ENCODE peak calls at places on chromosomes 5 and 9, in six cellular contexts. V, B, I, D, K and J are unnamed samples.

GRCh38 chr5:112757468-112758208 is 20.0 kb downstream of the APC start:
- DNase-seq in D (no peak), I (no peak), B (no peak), K (peak; percentile 8), V (no peak), J (no peak)

GRCh38 chr5:100424787-100425186 is 110.4 kb upstream of the FAM174A start:
- DNase-seq in K (no peak), V (no peak), D (no peak), I (no peak), B (no peak), J (no peak)

GRCh38 chr9:38641985-38642864 is 21.8 kb upstream of the ANKRD18A start:
- DNase-seq in I (no peak), B (no peak), K (no peak), V (no peak), D (no peak), J (peak; percentile 8)

GRCh38 chr9:121185178-121185745 is 16.4 kb downstream of the RAB14 start:
- DNase-seq in V (no peak), I (no peak), D (no peak), K (no peak), B (no peak), J (no peak)

GRCh38 chr9:80516678-80517077 is 944.9 kb downstream of the TLE4 start:
- DNase-seq in D (no peak), V (no peak), K (no peak), B (no peak), I (no peak), J (no peak)

GRCh38 chr9:4080889-4081548 is 218.8 kb downstream of the GLIS3 start:
- DNase-seq in D (no peak), V (no peak), I (no peak), B (no peak), K (no peak), J (no peak)

GRCh38 chr9:128122809-128123175 is 4.7 kb downstream of the PTGES2 start:
- DNase-seq in K (no peak), I (no peak), D (peak; percentile 18), B (no peak), V (no peak), J (no peak)

GRCh38 chr5:136193396-136193935 is 504 bp upstream of the SMIM32 start:
- DNase-seq in I (no peak), K (no peak), V (peak; percentile 42), B (no peak), D (no peak), J (no peak)

GRCh38 chr9:34558911-34559615 is 30.5 kb downstream of the CNTFR start:
- DNase-seq in I (no peak), V (no peak), B (no peak), D (no peak), K (no peak), J (no peak)

GRCh38 chr9:116718111-116718510 is 31.0 kb downstream of the TRIM32 start:
- DNase-seq in D (no peak), K (no peak), I (no peak), B (no peak), V (no peak), J (no peak)

GRCh38 chr9:25584611-25585010 is 93.6 kb downstream of the TUSC1 start:
- DNase-seq in K (no peak), D (no peak), V (no peak), I (no peak), B (no peak), J (no peak)

DNA sequence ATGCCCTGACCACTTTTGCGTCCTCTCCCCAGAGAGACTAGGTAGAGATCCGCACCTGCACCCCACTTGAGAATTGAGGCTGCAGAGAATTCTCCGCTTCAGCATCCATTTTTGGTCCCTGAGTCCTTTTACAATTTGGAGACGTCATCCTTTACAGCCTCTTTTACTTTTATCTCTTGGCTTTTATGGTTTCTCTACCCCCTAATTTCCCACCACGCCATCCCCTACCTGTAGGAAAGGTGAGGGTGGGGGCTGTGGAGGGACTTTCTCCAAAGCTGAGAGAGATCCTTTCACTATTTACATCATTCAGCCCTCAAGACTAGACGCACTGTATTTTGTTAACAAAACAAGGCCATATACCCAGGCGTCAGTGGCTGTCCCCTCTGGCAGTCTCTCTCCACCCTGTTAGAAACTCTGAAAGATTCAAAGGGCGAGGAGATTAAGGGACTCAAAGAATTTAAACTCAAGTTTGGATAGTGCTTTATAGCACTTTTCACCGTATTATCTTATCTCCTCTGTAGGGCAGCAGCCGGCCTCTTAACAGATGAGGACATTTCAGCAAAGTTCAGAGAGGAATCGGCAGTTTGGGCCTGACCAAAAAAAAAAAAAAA is 1.7 kb downstream of the MSX2 start:
- DNase-seq in D (no peak), I (no peak), B (no peak), K (no peak), V (no peak), J (no peak)
- H3K4me3 ChIP-seq in D (no peak overlapping the region), I (peak overlapping the region; percentile 70), B (no peak overlapping the region), K (no peak overlapping the region), V (no peak overlapping the region), J (peak overlapping the region; percentile 69)

GRCh38 chr9:101408374-101409078 is 9.9 kb downstream of the ZNF189 start:
- DNase-seq in K (no peak), I (no peak), V (no peak), B (no peak), D (no peak), J (no peak)

GRCh38 chr9:101414839-101415238 is 16.2 kb downstream of the ZNF189 start:
- DNase-seq in V (no peak), I (no peak), B (no peak), K (no peak), D (no peak), J (no peak)

GRCh38 chr9:101403886-101404285 is 5.2 kb downstream of the ZNF189 start:
- DNase-seq in V (no peak), B (no peak), K (no peak), D (no peak), I (no peak), J (no peak)

DNA sequence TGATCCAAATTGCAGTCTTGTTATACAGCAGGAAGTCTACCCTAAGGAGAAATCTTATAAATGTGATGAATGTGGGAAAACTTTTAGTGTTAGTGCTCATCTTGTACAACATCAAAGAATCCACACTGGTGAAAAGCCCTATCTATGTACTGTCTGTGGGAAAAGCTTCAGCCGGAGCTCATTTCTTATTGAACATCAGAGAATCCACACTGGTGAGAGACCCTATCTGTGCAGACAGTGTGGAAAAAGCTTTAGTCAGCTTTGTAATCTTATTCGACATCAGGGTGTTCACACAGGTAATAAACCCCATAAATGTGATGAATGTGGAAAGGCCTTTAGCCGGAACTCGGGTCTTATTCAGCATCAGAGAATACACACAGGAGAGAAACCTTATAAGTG is 10.4 kb downstream of the ZNF189 start:
- DNase-seq in I (no peak), B (no peak), V (no peak), D (no peak), K (no peak), J (no peak)
- H3K9me3 ChIP-seq in I (peaks cover 42% of the 10 kb centered on the region), B (peaks cover 51% of the 10 kb centered on the region), V (peaks cover 32% of the 10 kb centered on the region), D (peaks cover 100% of the 10 kb centered on the region), K (peaks cover 47% of the 10 kb centered on the region), J (peaks cover 18% of the 10 kb centered on the region)

GRCh38 chr5:134568339-134568700 is 42.9 kb downstream of the JADE2 start:
- DNase-seq in B (no peak), I (no peak), K (no peak), V (no peak), D (no peak), J (no peak)

GRCh38 chr5:134566181-134566740 is 40.8 kb downstream of the JADE2 start:
- DNase-seq in B (no peak), V (no peak), K (no peak), I (no peak), D (no peak), J (no peak)

GRCh38 chr5:134566741-134567221 is 41.3 kb downstream of the JADE2 start:
- DNase-seq in K (no peak), I (no peak), D (no peak), V (no peak), B (no peak), J (no peak)

GRCh38 chr5:134568761-134569725 is 43.6 kb downstream of the JADE2 start:
- DNase-seq in B (peak; percentile 73), V (no peak), D (peak; percentile 90), K (no peak), I (peak; percentile 90), J (no peak)

GRCh38 chr5:134567651-134568338 is 42.3 kb downstream of the JADE2 start:
- DNase-seq in D (peak; percentile 82), V (no peak), B (peak; percentile 47), K (no peak), I (peak; percentile 84), J (no peak)
- H3K27ac ChIP-seq in D (no peak overlapping the region), V (no peak overlapping the region), B (peak overlapping the region; percentile 78), K (no peak overlapping the region), I (peak overlapping the region; percentile 69), J (peak overlapping the region; percentile 65)

GRCh38 chr9:137611623-137612609 is 6.4 kb downstream of the ARRDC1 start:
- DNase-seq in D (peak; percentile 78), V (peak; percentile 91), I (peak; percentile 68), B (peak; percentile 93), K (peak; percentile 48), J (peak; percentile 29)

GRCh38 chr9:137613259-137613658 is 5.5 kb upstream of the EHMT1 start:
- DNase-seq in K (no peak), I (no peak), D (no peak), V (no peak), B (no peak), J (no peak)

GRCh38 chr9:137612741-137613142 is 6.1 kb upstream of the EHMT1 start:
- DNase-seq in D (peak; percentile 25), B (no peak), V (no peak), K (no peak), I (no peak), J (no peak)

GRCh38 chr9:137613738-137614523 is 4.9 kb upstream of the EHMT1 start:
- DNase-seq in V (no peak), B (no peak), K (no peak), I (no peak), D (no peak), J (no peak)

DNA sequence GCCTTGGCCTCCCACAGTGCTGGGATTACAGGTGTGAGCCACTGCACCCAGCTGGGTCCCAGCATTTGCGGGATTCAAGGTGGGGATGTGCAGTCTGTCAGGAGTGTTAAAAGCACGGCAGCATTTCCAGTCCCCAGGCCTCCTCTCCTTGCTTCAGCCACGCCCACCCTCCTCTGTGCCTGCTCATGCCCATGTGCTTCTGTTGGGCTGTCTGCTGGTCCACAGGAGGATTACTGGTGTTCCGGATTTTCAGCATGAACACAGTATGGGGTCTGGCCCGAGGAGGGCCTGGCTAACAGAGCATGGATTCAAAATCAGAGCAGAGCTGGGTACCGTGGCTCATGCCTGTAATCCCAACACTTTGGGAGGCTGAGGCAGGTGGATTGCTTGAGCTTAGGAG is 5.5 kb downstream of the ARRDC1 start:
- DNase-seq in I (no peak), B (no peak), K (no peak), V (no peak), D (peak; percentile 14), J (no peak)
- H3K4me3 ChIP-seq in I (no peak overlapping the region), B (no peak overlapping the region), K (no peak overlapping the region), V (no peak overlapping the region), D (no peak overlapping the region), J (no peak overlapping the region)

GRCh38 chr9:132632426-132632825 is 37.4 kb downstream of the DDX31 start:
- DNase-seq in V (no peak), B (no peak), D (no peak), I (no peak), K (no peak), J (no peak)
- H3K9me3 ChIP-seq in V (no peaks in the 10 kb centered on the region), B (no peaks in the 10 kb centered on the region), D (no peaks in the 10 kb centered on the region), I (no peaks in the 10 kb centered on the region), K (no peaks in the 10 kb centered on the region), J (no peaks in the 10 kb centered on the region)

DNA sequence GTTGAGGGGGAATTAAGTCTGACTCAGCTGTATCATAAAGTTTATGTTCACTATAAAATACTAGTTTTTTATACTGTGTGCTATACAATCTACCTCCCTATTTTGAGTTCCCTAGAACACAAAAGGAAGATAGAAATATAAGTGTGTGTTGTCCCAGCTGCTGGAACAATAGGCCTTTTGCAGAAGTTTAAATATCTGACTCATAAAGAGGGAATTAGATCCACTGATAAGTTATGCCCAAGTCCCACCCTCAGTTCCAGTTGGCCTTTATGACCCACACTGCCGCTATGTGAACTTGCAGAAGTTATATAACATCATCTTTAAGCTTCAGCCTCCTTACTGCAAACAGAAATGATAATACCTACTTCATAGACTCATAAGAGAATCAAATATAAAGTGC is 88.5 kb upstream of the DAB2 start:
- DNase-seq in K (no peak), V (peak; percentile 61), I (no peak), B (no peak), D (no peak), J (no peak)
- H3K27ac ChIP-seq in K (no peak overlapping the region), V (peak overlapping the region; percentile 13), I (no peak overlapping the region), B (no peak overlapping the region), D (no peak overlapping the region), J (no peak overlapping the region)